ENCODE peak calls at places on chromosomes 5 and 9, in ten cellular contexts. C is PC-9, M is left lung, V is HepG2, A is colonic mucosa, G is GM06990, E is endothelial cell of umbilical vein, H is tibial artery, Q is SK-N-SH, O is IMR-90. F is an unnamed sample.

GRCh38 chr9:26833792-26834191 is 58.8 kb downstream of the CAAP1 start:
- DNase-seq in E (peak; percentile 3), M (no peak), G (no peak), C (no peak), Q (no peak), H (no peak), V (no peak), O (no peak), A (no peak), F (no peak)

GRCh38 chr5:55864606-55865541 is 13.7 kb downstream of the IL31RA start:
- DNase-seq in A (no peak), E (no peak), H (no peak), C (no peak), G (no peak), Q (no peak), V (peak; percentile 63), M (no peak), O (peak; percentile 12), F (no peak)

GRCh38 chr5:164191240-164191639 is 685.8 kb downstream of the MAT2B start:
- DNase-seq in V (peak; percentile 14), C (no peak), O (peak; percentile 82), G (no peak), M (no peak), H (no peak), A (peak; percentile 51), Q (no peak), E (peak; percentile 69), F (no peak)

GRCh38 chr9:79353856-79354520 is 217.8 kb upstream of the TLE4 start:
- DNase-seq in H (no peak), A (no peak), Q (no peak), O (peak; percentile 85), G (no peak), M (no peak), C (no peak), E (peak; percentile 7), V (no peak), F (no peak)

GRCh38 chr5:138874771-138875628 is at the start of gene LRRTM2:
- DNase-seq in G (no peak), C (no peak), M (no peak), Q (peak; percentile 63), H (no peak), E (peak; percentile 67), V (no peak), A (no peak), O (peak; percentile 98), F (no peak)

GRCh38 chr5:95084757-95085156 is 200.1 kb downstream of the MCTP1 start:
- DNase-seq in H (no peak), O (no peak), M (no peak), Q (no peak), G (no peak), C (no peak), V (no peak), E (no peak), A (no peak), F (no peak)

GRCh38 chr5:10689391-10690081 is 71.5 kb downstream of the DAP start:
- DNase-seq in Q (peak; percentile 60), E (peak; percentile 35), H (peak; percentile 27), G (peak; percentile 53), O (peak; percentile 46), V (no peak), M (no peak), A (no peak), C (no peak), F (no peak)

GRCh38 chr5:127656825-127657224 is 7.9 kb downstream of the CTXN3 start:
- DNase-seq in H (no peak), A (no peak), C (no peak), Q (no peak), V (no peak), E (no peak), G (no peak), M (no peak), O (no peak), F (no peak)

GRCh38 chr5:116557669-116558271 is 16.9 kb downstream of the SEMA6A start:
- DNase-seq in C (no peak), V (peak; percentile 39), M (no peak), Q (peak; percentile 38), H (no peak), G (no peak), A (no peak), O (peak; percentile 8), E (peak; percentile 29), F (no peak)

GRCh38 chr9:80699551-80699998 is 989.8 kb downstream of the TLE1 start:
- DNase-seq in C (no peak), G (no peak), V (no peak), M (no peak), A (no peak), Q (no peak), O (peak; percentile 81), H (no peak), E (no peak), F (no peak)

GRCh38 chr9:133517711-133518110 is 7.0 kb downstream of the MYMK start:
- DNase-seq in G (no peak), V (no peak), E (no peak), H (no peak), A (no peak), C (no peak), O (no peak), M (peak; percentile 41), Q (no peak), F (no peak)

GRCh38 chr9:128727626-128728248 is 3.8 kb upstream of the ZDHHC12 start:
- DNase-seq in H (no peak), C (no peak), Q (no peak), G (no peak), A (no peak), V (no peak), M (no peak), O (no peak), E (no peak), F (no peak)

GRCh38 chr9:38016375-38017120 is 52.5 kb downstream of the SHB start:
- DNase-seq in Q (no peak), E (no peak), A (no peak), C (no peak), G (no peak), H (no peak), O (peak; percentile 63), V (no peak), M (no peak), F (no peak)
- H3K4me3 ChIP-seq in Q (no peak overlapping the region), E (no peak overlapping the region), A (no peak overlapping the region), C (no peak overlapping the region), G (no peak overlapping the region), H (peak overlapping the region; percentile 27), O (no peak overlapping the region), V (no peak overlapping the region), M (no peak overlapping the region), F (no peak overlapping the region)

GRCh38 chr5:68286612-68286912 is 71.0 kb downstream of the PIK3R1 start:
- DNase-seq in V (no peak), Q (no peak), O (no peak), H (no peak), A (no peak), E (no peak), M (no peak), C (no peak), G (no peak), F (no peak)
- TF ChIP-seq CTCF in V (no peak), Q (no peak), O (no peak), H (no peak), A (peak; percentile 3), E (no peak), M (no peak), C (peak; percentile 18), G (no peak), F (no peak)

GRCh38 chr9:99128133-99128406 is 23.2 kb downstream of the TGFBR1 start:
- DNase-seq in V (no peak), A (no peak), M (no peak), O (no peak), H (no peak), C (no peak), Q (no peak), G (peak; percentile 44), E (no peak), F (no peak)

GRCh38 chr9:99124534-99124933 is 19.6 kb downstream of the TGFBR1 start:
- DNase-seq in O (no peak), V (no peak), H (no peak), G (no peak), A (no peak), E (no peak), Q (no peak), C (no peak), M (no peak), F (no peak)

GRCh38 chr9:99129091-99129490 is 24.2 kb downstream of the TGFBR1 start:
- DNase-seq in V (no peak), Q (no peak), A (no peak), M (no peak), H (no peak), E (no peak), O (no peak), C (no peak), G (no peak), F (no peak)

GRCh38 chr9:99127372-99128132 is 22.6 kb downstream of the TGFBR1 start:
- DNase-seq in C (peak; percentile 81), O (peak; percentile 82), H (no peak), E (no peak), Q (no peak), A (no peak), G (peak; percentile 46), V (no peak), M (no peak), F (no peak)

DNA sequence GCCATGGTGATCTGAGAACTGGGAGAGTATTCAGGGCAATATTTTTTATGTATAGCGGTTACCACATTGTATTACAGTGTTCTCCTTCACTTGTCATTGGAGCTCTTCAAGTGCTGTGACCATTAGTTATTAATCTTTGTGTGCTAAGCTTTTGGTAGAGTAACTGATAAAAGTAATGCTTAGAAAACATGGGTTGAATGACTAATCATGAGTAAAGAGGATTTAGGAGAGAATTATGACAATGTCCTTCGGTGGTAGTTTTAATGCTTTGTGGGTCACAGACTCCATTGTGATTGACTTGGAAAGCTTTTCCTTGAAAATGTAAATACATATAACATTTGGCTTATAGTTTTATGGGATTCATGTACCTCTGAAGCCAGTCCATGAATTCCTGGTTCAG is 21.4 kb downstream of the TGFBR1 start:
- DNase-seq in E (no peak), H (no peak), O (peak; percentile 46), G (no peak), C (no peak), A (no peak), Q (no peak), M (no peak), V (no peak), F (no peak)
- H3K4me3 ChIP-seq in E (no peak overlapping the region), H (no peak overlapping the region), O (no peak overlapping the region), G (no peak overlapping the region), C (no peak overlapping the region), A (no peak overlapping the region), Q (no peak overlapping the region), M (no peak overlapping the region), V (no peak overlapping the region), F (no peak overlapping the region)

DNA sequence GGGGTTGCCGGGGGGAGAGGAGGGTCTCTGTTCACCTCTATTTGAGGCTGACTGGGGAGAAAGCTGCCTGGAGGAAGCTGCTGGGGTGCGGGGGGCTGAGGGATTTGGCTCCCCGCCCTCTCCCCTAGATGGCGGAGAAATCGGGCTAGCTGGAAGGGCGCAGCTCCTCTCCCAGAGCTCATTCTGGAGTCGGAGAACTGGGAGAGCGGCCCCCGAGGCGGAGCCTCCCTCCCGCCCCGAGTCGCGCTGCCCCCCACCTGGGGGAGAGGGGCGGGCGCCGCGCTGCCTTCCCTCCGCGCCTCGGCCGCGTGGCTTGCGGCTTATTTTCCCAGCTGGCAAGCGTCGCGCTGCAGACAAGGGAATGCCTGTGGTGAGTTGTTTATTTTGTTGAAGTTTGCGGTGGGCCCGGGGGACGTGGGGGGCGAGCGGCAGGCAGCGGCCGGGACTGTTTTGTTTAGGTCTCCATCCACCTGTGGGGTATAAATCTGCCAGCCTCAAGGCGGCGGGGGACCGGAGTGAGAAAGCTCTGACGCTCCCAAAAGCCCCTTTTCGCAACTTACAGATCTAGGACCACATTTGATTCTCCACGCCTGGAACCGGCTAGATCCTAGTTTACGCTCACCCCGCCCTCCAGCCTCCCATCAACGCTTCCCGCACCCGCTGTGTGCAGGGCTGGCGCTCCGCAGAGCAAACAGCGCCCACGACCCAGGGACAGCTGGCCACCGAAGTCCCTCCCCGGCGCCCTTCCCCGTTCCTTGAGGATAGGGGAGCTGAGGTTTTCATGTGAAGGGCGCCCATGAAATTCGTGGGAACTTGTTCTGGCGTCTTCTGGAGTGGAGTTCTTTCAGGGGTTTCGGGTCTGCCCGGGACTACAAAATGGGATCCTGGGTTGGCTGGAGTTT is 4.0 kb upstream of the RGMB start:
- DNase-seq in Q (peak; percentile 61), A (peak; percentile 68), M (peak; percentile 76), G (peak; percentile 50), O (peak; percentile 92), E (peak; percentile 59), V (no peak), C (peak; percentile 38), H (peak; percentile 67), F (no peak)
- TF ChIP-seq CTCF in Q (no peak), A (peak; percentile 40), M (peak; percentile 7), G (peak; percentile 17), O (peak; percentile 18), E (no peak), V (peak; percentile 9), C (peak; percentile 15), H (no peak), F (no peak)

F was measured in lower leg skin.